ENCODE peak calls at places on chromosomes 1 and 21, in four cellular contexts. N is lower leg skin, F is Kasumi-1, L is lung. X is an unnamed sample.

GRCh38 chr1:57163789-57164188 is 198.0 kb upstream of the C8B start:
- DNase-seq in F (no peak), N (no peak), L (no peak), X (no peak)

GRCh38 chr21:45543710-45544448 is 1.6 kb upstream of the SLC19A1 start:
- DNase-seq in F (no peak), N (no peak), L (peak), X (no peak)

GRCh38 chr1:215517441-215517891 is 49.6 kb upstream of the KCTD3 start:
- DNase-seq in F (no peak), N (peak), L (no peak), X (no peak)

GRCh38 chr21:37000381-37000780 is 6.1 kb upstream of the RIPPLY3 start:
- DNase-seq in N (no peak), F (peak), L (no peak), X (no peak)

GRCh38 chr21:38027901-38028300 is 111.6 kb upstream of the KCNJ6 start:
- DNase-seq in L (no peak), F (no peak), N (no peak), X (no peak)

GRCh38 chr1:165634154-165634921 is 3.3 kb downstream of the MGST3 start:
- DNase-seq in N (no peak), L (no peak), F (no peak), X (no peak)

GRCh38 chr1:119116725-119117124 is 23.7 kb downstream of the WARS2 start:
- DNase-seq in F (peak), N (no peak), L (no peak), X (no peak)

GRCh38 chr21:29849735-29850176 is 90.0 kb downstream of the GRIK1 start:
- DNase-seq in L (no peak), F (peak), N (peak), X (peak)

GRCh38 chr1:198713081-198713480 is 74.2 kb downstream of the PTPRC start:
- DNase-seq in F (no peak), N (no peak), L (no peak), X (peak)

GRCh38 chr1:57544345-57544744 is 120.5 kb upstream of the DAB1 start:
- DNase-seq in F (no peak), N (no peak), L (no peak), X (no peak)

GRCh38 chr1:54488831-54489626 is 59.0 kb upstream of the ACOT11 start:
- DNase-seq in L (peak), N (peak), F (peak), X (peak)

GRCh38 chr1:38291906-38292521 is 245.4 kb upstream of the POU3F1 start:
- DNase-seq in L (no peak), N (no peak), F (no peak), X (no peak)

GRCh38 chr1:1068374-1069060 is 5.6 kb downstream of the RNF223 start:
- DNase-seq in F (no peak), L (peak), N (no peak), X (no peak)

GRCh38 chr1:24828887-24829192 is 83.6 kb downstream of the CLIC4 start:
- DNase-seq in L (no peak), N (no peak), F (no peak), X (no peak)

GRCh38 chr1:1560178-1560577 is 14.5 kb downstream of the SSU72 start:
- DNase-seq in L (no peak), N (no peak), F (no peak), X (no peak)

GRCh38 chr1:115672224-115673009 is 30.6 kb downstream of the VANGL1 start:
- DNase-seq in L (no peak), F (no peak), N (no peak), X (no peak)

GRCh38 chr1:51671527-51672325 is 54.8 kb downstream of the OSBPL9 start:
- DNase-seq in L (no peak), F (no peak), N (no peak), X (no peak)

GRCh38 chr1:108636876-108637275 is 24.0 kb downstream of the HENMT1 start:
- DNase-seq in L (no peak), F (no peak), N (no peak), X (no peak)

GRCh38 chr1:59085101-59085500 is 211.8 kb upstream of the FGGY start:
- DNase-seq in L (no peak), N (no peak), F (no peak), X (no peak)

GRCh38 chr21:15138475-15138874 is 73.7 kb upstream of the NRIP1 start:
- DNase-seq in F (peak), L (no peak), N (no peak), X (no peak)

GRCh38 chr1:36760081-36760480 is 274.2 kb downstream of the GRIK3 start:
- DNase-seq in F (no peak), L (no peak), N (no peak), X (no peak)

GRCh38 chr1:41695118-41695517 is 210.6 kb upstream of the EDN2 start:
- DNase-seq in N (no peak), L (no peak), F (peak), X (no peak)

GRCh38 chr1:19926296-19927129 is 3.1 kb upstream of the PLA2G2E start:
- DNase-seq in N (no peak), L (no peak), F (no peak), X (no peak)

GRCh38 chr1:23210963-23211362 is 6.3 kb downstream of the HTR1D start:
- DNase-seq in F (no peak), N (no peak), L (no peak), X (no peak)

GRCh38 chr1:91830242-91831131 is 55.5 kb downstream of the TGFBR3 start:
- DNase-seq in N (no peak), L (peak), F (peak), X (no peak)

GRCh38 chr1:3433596-3434320 is 20.7 kb upstream of the ARHGEF16 start:
- DNase-seq in N (no peak), L (no peak), F (no peak), X (no peak)

GRCh38 chr1:10626011-10626731 is 151.4 kb downstream of the PEX14 start:
- DNase-seq in N (no peak), L (no peak), F (no peak), X (no peak)

GRCh38 chr21:29302340-29302991 is 3.7 kb downstream of the BACH1 start:
- DNase-seq in F (no peak), L (no peak), N (no peak), X (no peak)

GRCh38 chr1:46643368-46643775 is 24.8 kb downstream of the ATPAF1 start:
- DNase-seq in F (no peak), N (no peak), L (no peak), X (peak)